ENCODE peak calls at places on chromosomes 16 and 17, in four cellular contexts. A is upper lobe of left lung, D is A549, L is GM23248. U is an unnamed sample. For H3K9me3, the result is how much of the 10 kb centered on the place peaks cover.

GRCh38 chr17:8581002-8581658 is 49.4 kb downstream of the MYH10 start:
- DNase-seq in L (no peak), D (no peak), A (no peak), U (no peak)

GRCh38 chr17:148757-149156 is 11.4 kb downstream of the SCGB1C2 start:
- DNase-seq in L (no peak), A (no peak), D (no peak), U (no peak)

GRCh38 chr17:18992454-18993130 is 12.0 kb downstream of the FAM83G start:
- DNase-seq in L (no peak), D (no peak), A (no peak), U (no peak)

GRCh38 chr17:75878174-75878998 is at the start of gene TRIM47:
- DNase-seq in L (peak), A (peak), D (peak), U (no peak)

GRCh38 chr17:48499248-48499647 is 31.6 kb downstream of the HOXB1 start:
- DNase-seq in L (peak), A (no peak), D (no peak), U (no peak)

GRCh38 chr17:76204277-76204676 is 36.0 kb downstream of the RNF157 start:
- DNase-seq in L (peak), A (no peak), D (peak), U (no peak)

GRCh38 chr16:68893710-68894705 is 50.7 kb downstream of the TANGO6 start:
- DNase-seq in L (peak), D (peak), A (no peak), U (no peak)

GRCh38 chr16:26642047-26642664 is 424.6 kb upstream of the C16orf82 start:
- DNase-seq in A (no peak), L (no peak), D (no peak), U (no peak)

GRCh38 chr17:37742114-37742761 is 2.6 kb downstream of the HNF1B start:
- DNase-seq in L (peak), A (peak), D (peak), U (no peak)

GRCh38 chr17:9959377-9959981 is 54.4 kb upstream of the RCVRN start:
- DNase-seq in A (no peak), D (peak), L (peak), U (no peak)

GRCh38 chr16:56742030-56742984 is 12.4 kb downstream of the NUP93 start:
- DNase-seq in L (peak), A (no peak), D (peak), U (no peak)

GRCh38 chr17:64780096-64781012 is 118.2 kb upstream of the SMURF2 start:
- DNase-seq in D (peak), A (peak), L (peak), U (peak)

GRCh38 chr16:60558936-60559335 is 1477.3 kb downstream of the CDH8 start:
- DNase-seq in D (no peak), L (no peak), A (no peak), U (no peak)

GRCh38 chr17:14886200-14886739 is 378.9 kb downstream of the PMP22 start:
- DNase-seq in A (no peak), D (peak), L (peak), U (no peak)

GRCh38 chr16:28309811-28310311 is 17.5 kb downstream of the SBK1 start:
- DNase-seq in L (no peak), D (no peak), A (peak), U (peak)

GRCh38 chr17:27975146-27976011 is 67.1 kb upstream of the NLK start:
- DNase-seq in L (peak), A (no peak), D (no peak), U (no peak)

GRCh38 chr16:24428751-24429150 is 110.6 kb upstream of the RBBP6 start:
- DNase-seq in A (no peak), L (no peak), D (no peak), U (no peak)

GRCh38 chr16:24430937-24431760 is 108.2 kb upstream of the RBBP6 start:
- DNase-seq in D (peak), L (peak), A (no peak), U (no peak)

GRCh38 chr16:24423332-24423731 is 116.0 kb upstream of the RBBP6 start:
- DNase-seq in A (no peak), L (no peak), D (peak), U (no peak)

DNA sequence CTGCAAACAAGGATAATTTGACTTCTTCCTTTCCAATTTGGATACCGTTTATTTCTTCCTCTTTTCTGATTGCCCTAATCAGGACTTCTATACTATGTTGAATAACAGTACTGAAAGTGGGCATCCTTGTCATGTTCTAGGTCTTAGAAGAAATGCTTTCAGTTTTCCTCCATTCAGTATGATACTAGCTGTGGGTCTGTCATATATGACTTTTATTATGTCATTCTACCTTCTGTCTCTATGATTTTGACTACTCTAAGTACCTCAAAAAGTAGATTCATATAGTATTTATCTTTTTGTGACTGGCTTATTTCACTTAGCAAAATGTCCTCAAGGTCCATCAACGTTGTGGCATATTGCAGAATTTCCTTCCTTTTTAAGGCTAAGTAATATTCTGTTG is 111.5 kb upstream of the RBBP6 start:
- DNase-seq in A (no peak), D (no peak), L (no peak), U (no peak)
- H3K9me3 ChIP-seq in A (under half), D (under half), L (under half), U (under half)

GRCh38 chr16:88286301-88286923 is 96.3 kb upstream of the ZNF469 start:
- DNase-seq in A (no peak), L (no peak), D (no peak), U (no peak)
- H3K9me3 ChIP-seq in A (under half), L (under half), D (half or more), U (under half)

GRCh38 chr17:54096216-54096615 is 273.5 kb downstream of the KIF2B start:
- DNase-seq in A (no peak), D (no peak), L (no peak), U (no peak)
- H3K9me3 ChIP-seq in A (under half), D (under half), L (under half), U (under half)

DNA sequence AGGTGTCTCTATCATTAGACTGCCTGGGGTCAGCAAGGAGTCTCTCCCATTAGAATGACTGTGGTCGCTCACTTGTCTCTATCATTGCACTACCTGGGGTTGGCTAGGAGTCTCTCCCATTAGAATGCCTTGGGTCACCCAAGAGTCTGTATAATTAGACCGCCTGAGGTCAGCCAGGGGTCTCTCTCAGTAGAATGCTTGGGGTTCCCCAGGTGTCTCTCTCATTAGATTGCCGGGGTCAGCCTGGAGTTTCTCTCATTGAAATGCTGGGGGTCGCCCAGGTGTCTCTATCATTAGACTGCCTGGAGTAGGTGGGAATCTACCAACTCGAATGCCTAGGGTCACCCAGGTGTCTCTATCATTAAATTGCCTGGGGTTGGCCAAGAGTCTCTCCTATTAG is 2231.6 kb downstream of the TP53TG3F start:
- DNase-seq in A (no peak), D (no peak), L (no peak), U (no peak)
- H3K9me3 ChIP-seq in A (under half), D (under half), L (under half), U (under half)

U was measured in T-helper 17 cell.